ENCODE peak calls at places on chromosome 3, in nine cellular contexts. One of them, this sample, is unnamed.

GRCh38 chr3:49924683-49925082 is 4.9 kb downstream of the MON1A start:
- DNase-seq in NCI-H69: no peak
- DNase-seq in stimulated activated naive CD8-positive, alpha-beta T cell treated with anti-CD3 and anti-CD28 coated beads, Interleukin-15, amount 100 ng/mL, for 72 hours: no peak
- DNase-seq in AG09309: peak; percentile 29
- DNase-seq in psoas muscle: no peak
- DNase-seq in activated CD8-positive, alpha-beta T cell treated with anti-CD3 and anti-CD28 coated beads for 36 hours: no peak
- DNase-seq in NCI-H748 treated with DMSO at 0.1 percent for 48 hours: no peak
- DNase-seq in amniotic epithelial cell: peak; percentile 72
- DNase-seq in amniotic stem cell: no peak
- DNase-seq in this sample: no peak

GRCh38 chr3:195209083-195209835 is 61.7 kb downstream of the XXYLT1 start:
- DNase-seq in NCI-H69: no peak
- DNase-seq in stimulated activated naive CD8-positive, alpha-beta T cell treated with anti-CD3 and anti-CD28 coated beads, Interleukin-15, amount 100 ng/mL, for 72 hours: no peak
- DNase-seq in AG09309: no peak
- DNase-seq in psoas muscle: peak; percentile 53
- DNase-seq in activated CD8-positive, alpha-beta T cell treated with anti-CD3 and anti-CD28 coated beads for 36 hours: no peak
- DNase-seq in NCI-H748 treated with DMSO at 0.1 percent for 48 hours: no peak
- DNase-seq in amniotic epithelial cell: no peak
- DNase-seq in amniotic stem cell: no peak
- DNase-seq in this sample: peak; percentile 18

GRCh38 chr3:197366301-197367044 is 68.1 kb upstream of the DLG1 start:
- DNase-seq in NCI-H69: no peak
- DNase-seq in stimulated activated naive CD8-positive, alpha-beta T cell treated with anti-CD3 and anti-CD28 coated beads, Interleukin-15, amount 100 ng/mL, for 72 hours: no peak
- DNase-seq in AG09309: no peak
- DNase-seq in psoas muscle: no peak
- DNase-seq in activated CD8-positive, alpha-beta T cell treated with anti-CD3 and anti-CD28 coated beads for 36 hours: no peak
- DNase-seq in NCI-H748 treated with DMSO at 0.1 percent for 48 hours: no peak
- DNase-seq in amniotic epithelial cell: no peak
- DNase-seq in amniotic stem cell: no peak
- DNase-seq in this sample: no peak

GRCh38 chr3:93930041-93930440 is 43.7 kb downstream of the PROS1 start:
- DNase-seq in NCI-H69: no peak
- DNase-seq in stimulated activated naive CD8-positive, alpha-beta T cell treated with anti-CD3 and anti-CD28 coated beads, Interleukin-15, amount 100 ng/mL, for 72 hours: no peak
- DNase-seq in AG09309: no peak
- DNase-seq in psoas muscle: no peak
- DNase-seq in activated CD8-positive, alpha-beta T cell treated with anti-CD3 and anti-CD28 coated beads for 36 hours: no peak
- DNase-seq in NCI-H748 treated with DMSO at 0.1 percent for 48 hours: no peak
- DNase-seq in amniotic epithelial cell: no peak
- DNase-seq in amniotic stem cell: no peak
- DNase-seq in this sample: no peak

GRCh38 chr3:54572197-54572895 is 355.5 kb downstream of the LRTM1 start:
- DNase-seq in NCI-H69: no peak
- DNase-seq in stimulated activated naive CD8-positive, alpha-beta T cell treated with anti-CD3 and anti-CD28 coated beads, Interleukin-15, amount 100 ng/mL, for 72 hours: no peak
- DNase-seq in AG09309: no peak
- DNase-seq in psoas muscle: no peak
- DNase-seq in activated CD8-positive, alpha-beta T cell treated with anti-CD3 and anti-CD28 coated beads for 36 hours: no peak
- DNase-seq in NCI-H748 treated with DMSO at 0.1 percent for 48 hours: no peak
- DNase-seq in amniotic epithelial cell: no peak
- DNase-seq in amniotic stem cell: no peak
- DNase-seq in this sample: no peak

GRCh38 chr3:142693294-142693853 is 30.5 kb upstream of the TRPC1 start:
- DNase-seq in NCI-H69: no peak
- DNase-seq in stimulated activated naive CD8-positive, alpha-beta T cell treated with anti-CD3 and anti-CD28 coated beads, Interleukin-15, amount 100 ng/mL, for 72 hours: no peak
- DNase-seq in AG09309: no peak
- DNase-seq in psoas muscle: no peak
- DNase-seq in activated CD8-positive, alpha-beta T cell treated with anti-CD3 and anti-CD28 coated beads for 36 hours: no peak
- DNase-seq in NCI-H748 treated with DMSO at 0.1 percent for 48 hours: no peak
- DNase-seq in amniotic epithelial cell: no peak
- DNase-seq in amniotic stem cell: no peak
- DNase-seq in this sample: no peak

GRCh38 chr3:56183529-56183928 is 284.7 kb downstream of the ERC2 start:
- DNase-seq in NCI-H69: no peak
- DNase-seq in stimulated activated naive CD8-positive, alpha-beta T cell treated with anti-CD3 and anti-CD28 coated beads, Interleukin-15, amount 100 ng/mL, for 72 hours: no peak
- DNase-seq in AG09309: no peak
- DNase-seq in psoas muscle: no peak
- DNase-seq in activated CD8-positive, alpha-beta T cell treated with anti-CD3 and anti-CD28 coated beads for 36 hours: no peak
- DNase-seq in NCI-H748 treated with DMSO at 0.1 percent for 48 hours: no peak
- DNase-seq in amniotic epithelial cell: no peak
- DNase-seq in amniotic stem cell: no peak
- DNase-seq in this sample: no peak

GRCh38 chr3:5217824-5218595 is 30.5 kb downstream of the EDEM1 start:
- DNase-seq in NCI-H69: no peak
- DNase-seq in stimulated activated naive CD8-positive, alpha-beta T cell treated with anti-CD3 and anti-CD28 coated beads, Interleukin-15, amount 100 ng/mL, for 72 hours: no peak
- DNase-seq in AG09309: no peak
- DNase-seq in psoas muscle: no peak
- DNase-seq in activated CD8-positive, alpha-beta T cell treated with anti-CD3 and anti-CD28 coated beads for 36 hours: no peak
- DNase-seq in NCI-H748 treated with DMSO at 0.1 percent for 48 hours: no peak
- DNase-seq in amniotic epithelial cell: peak; percentile 48
- DNase-seq in amniotic stem cell: no peak
- DNase-seq in this sample: no peak

GRCh38 chr3:158617982-158618875 is 26.1 kb upstream of the GFM1 start:
- DNase-seq in NCI-H69: no peak
- DNase-seq in stimulated activated naive CD8-positive, alpha-beta T cell treated with anti-CD3 and anti-CD28 coated beads, Interleukin-15, amount 100 ng/mL, for 72 hours: no peak
- DNase-seq in AG09309: no peak
- DNase-seq in psoas muscle: no peak
- DNase-seq in activated CD8-positive, alpha-beta T cell treated with anti-CD3 and anti-CD28 coated beads for 36 hours: no peak
- DNase-seq in NCI-H748 treated with DMSO at 0.1 percent for 48 hours: no peak
- DNase-seq in amniotic epithelial cell: no peak
- DNase-seq in amniotic stem cell: no peak
- DNase-seq in this sample: no peak

GRCh38 chr3:81289676-81290075 is 471.8 kb downstream of the GBE1 start:
- DNase-seq in NCI-H69: no peak
- DNase-seq in stimulated activated naive CD8-positive, alpha-beta T cell treated with anti-CD3 and anti-CD28 coated beads, Interleukin-15, amount 100 ng/mL, for 72 hours: no peak
- DNase-seq in AG09309: no peak
- DNase-seq in psoas muscle: no peak
- DNase-seq in activated CD8-positive, alpha-beta T cell treated with anti-CD3 and anti-CD28 coated beads for 36 hours: no peak
- DNase-seq in NCI-H748 treated with DMSO at 0.1 percent for 48 hours: no peak
- DNase-seq in amniotic epithelial cell: peak; percentile 9
- DNase-seq in amniotic stem cell: no peak
- DNase-seq in this sample: no peak

GRCh38 chr3:116331370-116331769 is 113.9 kb downstream of the LSAMP start:
- DNase-seq in NCI-H69: no peak
- DNase-seq in stimulated activated naive CD8-positive, alpha-beta T cell treated with anti-CD3 and anti-CD28 coated beads, Interleukin-15, amount 100 ng/mL, for 72 hours: no peak
- DNase-seq in AG09309: no peak
- DNase-seq in psoas muscle: no peak
- DNase-seq in activated CD8-positive, alpha-beta T cell treated with anti-CD3 and anti-CD28 coated beads for 36 hours: no peak
- DNase-seq in NCI-H748 treated with DMSO at 0.1 percent for 48 hours: no peak
- DNase-seq in amniotic epithelial cell: no peak
- DNase-seq in amniotic stem cell: no peak
- DNase-seq in this sample: no peak

GRCh38 chr3:66298591-66298990 is 77.8 kb downstream of the SLC25A26 start:
- DNase-seq in NCI-H69: no peak
- DNase-seq in stimulated activated naive CD8-positive, alpha-beta T cell treated with anti-CD3 and anti-CD28 coated beads, Interleukin-15, amount 100 ng/mL, for 72 hours: no peak
- DNase-seq in AG09309: no peak
- DNase-seq in psoas muscle: no peak
- DNase-seq in activated CD8-positive, alpha-beta T cell treated with anti-CD3 and anti-CD28 coated beads for 36 hours: no peak
- DNase-seq in NCI-H748 treated with DMSO at 0.1 percent for 48 hours: no peak
- DNase-seq in amniotic epithelial cell: no peak
- DNase-seq in amniotic stem cell: no peak
- DNase-seq in this sample: no peak

GRCh38 chr3:11721114-11721440 is 77.4 kb upstream of the VGLL4 start:
- DNase-seq in NCI-H69: no peak
- DNase-seq in stimulated activated naive CD8-positive, alpha-beta T cell treated with anti-CD3 and anti-CD28 coated beads, Interleukin-15, amount 100 ng/mL, for 72 hours: no peak
- DNase-seq in AG09309: no peak
- DNase-seq in psoas muscle: no peak
- DNase-seq in activated CD8-positive, alpha-beta T cell treated with anti-CD3 and anti-CD28 coated beads for 36 hours: no peak
- DNase-seq in NCI-H748 treated with DMSO at 0.1 percent for 48 hours: no peak
- DNase-seq in amniotic epithelial cell: no peak
- DNase-seq in amniotic stem cell: no peak
- DNase-seq in this sample: no peak

GRCh38 chr3:8713901-8714759 is 19.5 kb upstream of the CAV3 start:
- DNase-seq in NCI-H69: no peak
- DNase-seq in stimulated activated naive CD8-positive, alpha-beta T cell treated with anti-CD3 and anti-CD28 coated beads, Interleukin-15, amount 100 ng/mL, for 72 hours: no peak
- DNase-seq in AG09309: no peak
- DNase-seq in psoas muscle: no peak
- DNase-seq in activated CD8-positive, alpha-beta T cell treated with anti-CD3 and anti-CD28 coated beads for 36 hours: peak; percentile 10
- DNase-seq in NCI-H748 treated with DMSO at 0.1 percent for 48 hours: no peak
- DNase-seq in amniotic epithelial cell: no peak
- DNase-seq in amniotic stem cell: no peak
- DNase-seq in this sample: no peak

GRCh38 chr3:35383719-35384555 is 255.4 kb upstream of the ARPP21 start:
- DNase-seq in NCI-H69: peak; percentile 3
- DNase-seq in stimulated activated naive CD8-positive, alpha-beta T cell treated with anti-CD3 and anti-CD28 coated beads, Interleukin-15, amount 100 ng/mL, for 72 hours: no peak
- DNase-seq in AG09309: no peak
- DNase-seq in psoas muscle: no peak
- DNase-seq in activated CD8-positive, alpha-beta T cell treated with anti-CD3 and anti-CD28 coated beads for 36 hours: no peak
- DNase-seq in NCI-H748 treated with DMSO at 0.1 percent for 48 hours: no peak
- DNase-seq in amniotic epithelial cell: no peak
- DNase-seq in amniotic stem cell: peak; percentile 5
- DNase-seq in this sample: no peak

GRCh38 chr3:197181751-197182150 is 116.7 kb downstream of the DLG1 start:
- DNase-seq in NCI-H69: no peak
- DNase-seq in stimulated activated naive CD8-positive, alpha-beta T cell treated with anti-CD3 and anti-CD28 coated beads, Interleukin-15, amount 100 ng/mL, for 72 hours: no peak
- DNase-seq in AG09309: no peak
- DNase-seq in psoas muscle: peak; percentile 35
- DNase-seq in activated CD8-positive, alpha-beta T cell treated with anti-CD3 and anti-CD28 coated beads for 36 hours: no peak
- DNase-seq in NCI-H748 treated with DMSO at 0.1 percent for 48 hours: no peak
- DNase-seq in amniotic epithelial cell: peak; percentile 93
- DNase-seq in amniotic stem cell: no peak
- DNase-seq in this sample: no peak

GRCh38 chr3:32596926-32597369 is 26.3 kb upstream of the DYNC1LI1 start:
- DNase-seq in NCI-H69: peak; percentile 3
- DNase-seq in stimulated activated naive CD8-positive, alpha-beta T cell treated with anti-CD3 and anti-CD28 coated beads, Interleukin-15, amount 100 ng/mL, for 72 hours: no peak
- DNase-seq in AG09309: no peak
- DNase-seq in psoas muscle: no peak
- DNase-seq in activated CD8-positive, alpha-beta T cell treated with anti-CD3 and anti-CD28 coated beads for 36 hours: no peak
- DNase-seq in NCI-H748 treated with DMSO at 0.1 percent for 48 hours: no peak
- DNase-seq in amniotic epithelial cell: peak; percentile 25
- DNase-seq in amniotic stem cell: no peak
- DNase-seq in this sample: no peak

GRCh38 chr3:115550285-115550741 is 73.0 kb upstream of the GAP43 start:
- DNase-seq in NCI-H69: no peak
- DNase-seq in stimulated activated naive CD8-positive, alpha-beta T cell treated with anti-CD3 and anti-CD28 coated beads, Interleukin-15, amount 100 ng/mL, for 72 hours: no peak
- DNase-seq in AG09309: peak; percentile 17
- DNase-seq in psoas muscle: peak; percentile 27
- DNase-seq in activated CD8-positive, alpha-beta T cell treated with anti-CD3 and anti-CD28 coated beads for 36 hours: no peak
- DNase-seq in NCI-H748 treated with DMSO at 0.1 percent for 48 hours: no peak
- DNase-seq in amniotic epithelial cell: no peak
- DNase-seq in amniotic stem cell: peak; percentile 40
- DNase-seq in this sample: peak; percentile 16

GRCh38 chr3:43095370-43095769 is 10.5 kb downstream of the POMGNT2 start:
- DNase-seq in NCI-H69: no peak
- DNase-seq in stimulated activated naive CD8-positive, alpha-beta T cell treated with anti-CD3 and anti-CD28 coated beads, Interleukin-15, amount 100 ng/mL, for 72 hours: no peak
- DNase-seq in AG09309: no peak
- DNase-seq in psoas muscle: no peak
- DNase-seq in activated CD8-positive, alpha-beta T cell treated with anti-CD3 and anti-CD28 coated beads for 36 hours: no peak
- DNase-seq in NCI-H748 treated with DMSO at 0.1 percent for 48 hours: no peak
- DNase-seq in amniotic epithelial cell: no peak
- DNase-seq in amniotic stem cell: no peak
- DNase-seq in this sample: no peak

GRCh38 chr3:44680921-44681455 is 31.5 kb upstream of the ZNF502 start:
- DNase-seq in NCI-H69: no peak
- DNase-seq in stimulated activated naive CD8-positive, alpha-beta T cell treated with anti-CD3 and anti-CD28 coated beads, Interleukin-15, amount 100 ng/mL, for 72 hours: no peak
- DNase-seq in AG09309: no peak
- DNase-seq in psoas muscle: no peak
- DNase-seq in activated CD8-positive, alpha-beta T cell treated with anti-CD3 and anti-CD28 coated beads for 36 hours: no peak
- DNase-seq in NCI-H748 treated with DMSO at 0.1 percent for 48 hours: no peak
- DNase-seq in amniotic epithelial cell: no peak
- DNase-seq in amniotic stem cell: no peak
- DNase-seq in this sample: no peak

GRCh38 chr3:184611606-184612304 is 50.2 kb downstream of the EPHB3 start:
- DNase-seq in NCI-H69: no peak
- DNase-seq in stimulated activated naive CD8-positive, alpha-beta T cell treated with anti-CD3 and anti-CD28 coated beads, Interleukin-15, amount 100 ng/mL, for 72 hours: no peak
- DNase-seq in AG09309: no peak
- DNase-seq in psoas muscle: no peak
- DNase-seq in activated CD8-positive, alpha-beta T cell treated with anti-CD3 and anti-CD28 coated beads for 36 hours: no peak
- DNase-seq in NCI-H748 treated with DMSO at 0.1 percent for 48 hours: no peak
- DNase-seq in amniotic epithelial cell: no peak
- DNase-seq in amniotic stem cell: no peak
- DNase-seq in this sample: no peak

GRCh38 chr3:30289324-30289723 is 317.1 kb upstream of the TGFBR2 start:
- DNase-seq in NCI-H69: no peak
- DNase-seq in stimulated activated naive CD8-positive, alpha-beta T cell treated with anti-CD3 and anti-CD28 coated beads, Interleukin-15, amount 100 ng/mL, for 72 hours: no peak
- DNase-seq in AG09309: no peak
- DNase-seq in psoas muscle: no peak
- DNase-seq in activated CD8-positive, alpha-beta T cell treated with anti-CD3 and anti-CD28 coated beads for 36 hours: no peak
- DNase-seq in NCI-H748 treated with DMSO at 0.1 percent for 48 hours: no peak
- DNase-seq in amniotic epithelial cell: no peak
- DNase-seq in amniotic stem cell: no peak
- DNase-seq in this sample: peak; percentile 44

GRCh38 chr3:71875461-71875947 is 90.6 kb upstream of the PROK2 start:
- DNase-seq in NCI-H69: peak; percentile 83
- DNase-seq in stimulated activated naive CD8-positive, alpha-beta T cell treated with anti-CD3 and anti-CD28 coated beads, Interleukin-15, amount 100 ng/mL, for 72 hours: peak; percentile 85
- DNase-seq in AG09309: peak; percentile 10
- DNase-seq in psoas muscle: peak; percentile 71
- DNase-seq in activated CD8-positive, alpha-beta T cell treated with anti-CD3 and anti-CD28 coated beads for 36 hours: peak; percentile 89
- DNase-seq in NCI-H748 treated with DMSO at 0.1 percent for 48 hours: peak; percentile 8
- DNase-seq in amniotic epithelial cell: peak; percentile 56
- DNase-seq in amniotic stem cell: peak; percentile 29
- DNase-seq in this sample: peak; percentile 77

GRCh38 chr3:4290272-4290893 is 12.8 kb upstream of the SETMAR start:
- DNase-seq in NCI-H69: peak; percentile 34
- DNase-seq in stimulated activated naive CD8-positive, alpha-beta T cell treated with anti-CD3 and anti-CD28 coated beads, Interleukin-15, amount 100 ng/mL, for 72 hours: peak; percentile 29
- DNase-seq in AG09309: peak; percentile 13
- DNase-seq in psoas muscle: no peak
- DNase-seq in activated CD8-positive, alpha-beta T cell treated with anti-CD3 and anti-CD28 coated beads for 36 hours: peak; percentile 63
- DNase-seq in NCI-H748 treated with DMSO at 0.1 percent for 48 hours: peak; percentile 12
- DNase-seq in amniotic epithelial cell: peak; percentile 41
- DNase-seq in amniotic stem cell: no peak
- DNase-seq in this sample: peak; percentile 37

GRCh38 chr3:128875556-128876120 is 3.8 kb upstream of the ACAD9 start:
- DNase-seq in NCI-H69: peak; percentile 54
- DNase-seq in stimulated activated naive CD8-positive, alpha-beta T cell treated with anti-CD3 and anti-CD28 coated beads, Interleukin-15, amount 100 ng/mL, for 72 hours: peak; percentile 62
- DNase-seq in AG09309: no peak
- DNase-seq in psoas muscle: no peak
- DNase-seq in activated CD8-positive, alpha-beta T cell treated with anti-CD3 and anti-CD28 coated beads for 36 hours: peak; percentile 87
- DNase-seq in NCI-H748 treated with DMSO at 0.1 percent for 48 hours: no peak
- DNase-seq in amniotic epithelial cell: no peak
- DNase-seq in amniotic stem cell: no peak
- DNase-seq in this sample: peak; percentile 28

GRCh38 chr3:52004158-52004787 is 8.6 kb upstream of the RPL29 start:
- DNase-seq in NCI-H69: peak; percentile 18
- DNase-seq in stimulated activated naive CD8-positive, alpha-beta T cell treated with anti-CD3 and anti-CD28 coated beads, Interleukin-15, amount 100 ng/mL, for 72 hours: no peak
- DNase-seq in AG09309: no peak
- DNase-seq in psoas muscle: peak; percentile 51
- DNase-seq in activated CD8-positive, alpha-beta T cell treated with anti-CD3 and anti-CD28 coated beads for 36 hours: no peak
- DNase-seq in NCI-H748 treated with DMSO at 0.1 percent for 48 hours: peak; percentile 21
- DNase-seq in amniotic epithelial cell: peak; percentile 40
- DNase-seq in amniotic stem cell: no peak
- DNase-seq in this sample: no peak

GRCh38 chr3:144810150-144810549 is 838.5 kb downstream of the DIPK2A start:
- DNase-seq in NCI-H69: no peak
- DNase-seq in stimulated activated naive CD8-positive, alpha-beta T cell treated with anti-CD3 and anti-CD28 coated beads, Interleukin-15, amount 100 ng/mL, for 72 hours: no peak
- DNase-seq in AG09309: no peak
- DNase-seq in psoas muscle: no peak
- DNase-seq in activated CD8-positive, alpha-beta T cell treated with anti-CD3 and anti-CD28 coated beads for 36 hours: no peak
- DNase-seq in NCI-H748 treated with DMSO at 0.1 percent for 48 hours: no peak
- DNase-seq in amniotic epithelial cell: no peak
- DNase-seq in amniotic stem cell: no peak
- DNase-seq in this sample: no peak

GRCh38 chr3:134030382-134030753 is 643 bp upstream of the SLCO2A1 start:
- DNase-seq in NCI-H69: peak; percentile 52
- DNase-seq in stimulated activated naive CD8-positive, alpha-beta T cell treated with anti-CD3 and anti-CD28 coated beads, Interleukin-15, amount 100 ng/mL, for 72 hours: no peak
- DNase-seq in AG09309: no peak
- DNase-seq in psoas muscle: no peak
- DNase-seq in activated CD8-positive, alpha-beta T cell treated with anti-CD3 and anti-CD28 coated beads for 36 hours: peak; percentile 9
- DNase-seq in NCI-H748 treated with DMSO at 0.1 percent for 48 hours: peak; percentile 48
- DNase-seq in amniotic epithelial cell: no peak
- DNase-seq in amniotic stem cell: no peak
- DNase-seq in this sample: peak; percentile 18

GRCh38 chr3:11735638-11736037 is 91.9 kb upstream of the VGLL4 start:
- DNase-seq in NCI-H69: peak; percentile 10
- DNase-seq in stimulated activated naive CD8-positive, alpha-beta T cell treated with anti-CD3 and anti-CD28 coated beads, Interleukin-15, amount 100 ng/mL, for 72 hours: no peak
- DNase-seq in AG09309: no peak
- DNase-seq in psoas muscle: no peak
- DNase-seq in activated CD8-positive, alpha-beta T cell treated with anti-CD3 and anti-CD28 coated beads for 36 hours: no peak
- DNase-seq in NCI-H748 treated with DMSO at 0.1 percent for 48 hours: no peak
- DNase-seq in amniotic epithelial cell: no peak
- DNase-seq in amniotic stem cell: no peak
- DNase-seq in this sample: peak; percentile 24

GRCh38 chr3:30779686-30780287 is 114.7 kb downstream of the GADL1 start:
- DNase-seq in NCI-H69: peak; percentile 63
- DNase-seq in stimulated activated naive CD8-positive, alpha-beta T cell treated with anti-CD3 and anti-CD28 coated beads, Interleukin-15, amount 100 ng/mL, for 72 hours: no peak
- DNase-seq in AG09309: no peak
- DNase-seq in psoas muscle: no peak
- DNase-seq in activated CD8-positive, alpha-beta T cell treated with anti-CD3 and anti-CD28 coated beads for 36 hours: peak; percentile 9
- DNase-seq in NCI-H748 treated with DMSO at 0.1 percent for 48 hours: peak; percentile 39
- DNase-seq in amniotic epithelial cell: peak; percentile 33
- DNase-seq in amniotic stem cell: peak; percentile 25
- DNase-seq in this sample: peak; percentile 36

GRCh38 chr3:113953677-113954076 is 5.9 kb downstream of the ZDHHC23 start:
- DNase-seq in NCI-H69: no peak
- DNase-seq in stimulated activated naive CD8-positive, alpha-beta T cell treated with anti-CD3 and anti-CD28 coated beads, Interleukin-15, amount 100 ng/mL, for 72 hours: no peak
- DNase-seq in AG09309: no peak
- DNase-seq in psoas muscle: no peak
- DNase-seq in activated CD8-positive, alpha-beta T cell treated with anti-CD3 and anti-CD28 coated beads for 36 hours: no peak
- DNase-seq in NCI-H748 treated with DMSO at 0.1 percent for 48 hours: no peak
- DNase-seq in amniotic epithelial cell: no peak
- DNase-seq in amniotic stem cell: no peak
- DNase-seq in this sample: no peak